ENCODE peak calls at places on chromosome 22, in four cellular contexts. One of them, this sample, is unnamed.

GRCh38 chr22:20298803-20299735 is 20.8 kb downstream of the DGCR6L start:
- DNase-seq in testis: peak
- DNase-seq in breast epithelium: peak
- DNase-seq in body of pancreas: peak
- DNase-seq in this sample: peak

GRCh38 chr22:20781272-20781990 is 7.5 kb downstream of the SERPIND1 start:
- DNase-seq in testis: no peak
- DNase-seq in breast epithelium: no peak
- DNase-seq in body of pancreas: no peak
- DNase-seq in this sample: no peak

GRCh38 chr22:23570681-23571080 is 9.4 kb downstream of the IGLL1 start:
- DNase-seq in testis: no peak
- DNase-seq in breast epithelium: no peak
- DNase-seq in body of pancreas: no peak
- DNase-seq in this sample: no peak

GRCh38 chr22:47622541-47622940 is 860.1 kb downstream of the TBC1D22A start:
- DNase-seq in testis: no peak
- DNase-seq in breast epithelium: no peak
- DNase-seq in body of pancreas: no peak
- DNase-seq in this sample: no peak

GRCh38 chr22:28381427-28382167 is 298.0 kb downstream of the TTC28 start:
- DNase-seq in testis: no peak
- DNase-seq in breast epithelium: no peak
- DNase-seq in body of pancreas: no peak
- DNase-seq in this sample: no peak

GRCh38 chr22:38028344-38029130 is 28.7 kb upstream of the PICK1 start:
- DNase-seq in testis: no peak
- DNase-seq in breast epithelium: no peak
- DNase-seq in body of pancreas: no peak
- DNase-seq in this sample: no peak

GRCh38 chr22:17888855-17889254 is 114.6 kb upstream of the BID start:
- DNase-seq in testis: no peak
- DNase-seq in breast epithelium: no peak
- DNase-seq in body of pancreas: no peak
- DNase-seq in this sample: no peak

GRCh38 chr22:23380230-23380573 is 199.9 kb downstream of the IGLL1 start:
- DNase-seq in testis: no peak
- DNase-seq in breast epithelium: no peak
- DNase-seq in body of pancreas: no peak
- DNase-seq in this sample: no peak

GRCh38 chr22:20808844-20809243 is 34.9 kb downstream of the SERPIND1 start:
- DNase-seq in testis: no peak
- DNase-seq in breast epithelium: no peak
- DNase-seq in body of pancreas: no peak
- DNase-seq in this sample: no peak

GRCh38 chr22:50729391-50730012 is 8.5 kb upstream of the ACR start:
- DNase-seq in testis: no peak
- DNase-seq in breast epithelium: no peak
- DNase-seq in body of pancreas: no peak
- DNase-seq in this sample: no peak

GRCh38 chr22:20569059-20570058 is 61.9 kb downstream of the MED15 start:
- DNase-seq in testis: peak
- DNase-seq in breast epithelium: peak
- DNase-seq in body of pancreas: peak
- DNase-seq in this sample: no peak

GRCh38 chr22:50698546-50698945 is 25.9 kb downstream of the SHANK3 start:
- DNase-seq in testis: no peak
- DNase-seq in breast epithelium: no peak
- DNase-seq in body of pancreas: peak
- DNase-seq in this sample: no peak

GRCh38 chr22:23177197-23177596 is 3.1 kb upstream of the BCR start:
- DNase-seq in testis: no peak
- DNase-seq in breast epithelium: no peak
- DNase-seq in body of pancreas: no peak
- DNase-seq in this sample: no peak

GRCh38 chr22:28799125-28799833 is 1.1 kb downstream of the XBP1 start:
- DNase-seq in testis: peak
- DNase-seq in breast epithelium: peak
- DNase-seq in body of pancreas: peak
- DNase-seq in this sample: no peak

GRCh38 chr22:24089951-24090350 is 78.8 kb downstream of the CABIN1 start:
- DNase-seq in testis: no peak
- DNase-seq in breast epithelium: no peak
- DNase-seq in body of pancreas: no peak
- DNase-seq in this sample: no peak

GRCh38 chr22:48686694-48687302 is 1140.9 kb downstream of the BRD1 start:
- DNase-seq in testis: no peak
- DNase-seq in breast epithelium: no peak
- DNase-seq in body of pancreas: no peak
- DNase-seq in this sample: no peak

GRCh38 chr22:49103314-49104052 is 724.2 kb downstream of the BRD1 start:
- DNase-seq in testis: no peak
- DNase-seq in breast epithelium: no peak
- DNase-seq in body of pancreas: no peak
- DNase-seq in this sample: no peak

GRCh38 chr22:32395107-32395506 is 16.9 kb downstream of the RTCB start:
- DNase-seq in testis: no peak
- DNase-seq in breast epithelium: no peak
- DNase-seq in body of pancreas: no peak
- DNase-seq in this sample: no peak

GRCh38 chr22:49368976-49369725 is 458.5 kb downstream of the BRD1 start:
- DNase-seq in testis: no peak
- DNase-seq in breast epithelium: no peak
- DNase-seq in body of pancreas: no peak
- DNase-seq in this sample: no peak

GRCh38 chr22:19937616-19938473 is 3.7 kb upstream of the COMT start:
- DNase-seq in testis: no peak
- DNase-seq in breast epithelium: no peak
- DNase-seq in body of pancreas: peak
- DNase-seq in this sample: no peak

GRCh38 chr22:38455530-38456271 is 702 bp upstream of the KCNJ4 start:
- DNase-seq in testis: peak
- DNase-seq in breast epithelium: no peak
- DNase-seq in body of pancreas: peak
- DNase-seq in this sample: no peak

GRCh38 chr22:26769663-26770062 is 112.3 kb downstream of the MIAT start:
- DNase-seq in testis: no peak
- DNase-seq in breast epithelium: no peak
- DNase-seq in body of pancreas: no peak
- DNase-seq in this sample: no peak

GRCh38 chr22:32897400-32897799 is 95.9 kb downstream of the TIMP3 start:
- DNase-seq in testis: no peak
- DNase-seq in breast epithelium: no peak
- DNase-seq in body of pancreas: no peak
- DNase-seq in this sample: no peak

GRCh38 chr22:38029901-38030300 is 27.3 kb upstream of the PICK1 start:
- DNase-seq in testis: no peak
- DNase-seq in breast epithelium: no peak
- DNase-seq in body of pancreas: no peak
- DNase-seq in this sample: no peak

GRCh38 chr22:26273011-26273675 is 103.9 kb downstream of the SEZ6L start:
- DNase-seq in testis: no peak
- DNase-seq in breast epithelium: no peak
- DNase-seq in body of pancreas: no peak
- DNase-seq in this sample: no peak

GRCh38 chr22:30247974-30248373 is 1.4 kb upstream of the LIF start:
- DNase-seq in testis: no peak
- DNase-seq in breast epithelium: no peak
- DNase-seq in body of pancreas: no peak
- DNase-seq in this sample: no peak

GRCh38 chr22:30246962-30247376 is 410 bp upstream of the LIF start:
- DNase-seq in testis: no peak
- DNase-seq in breast epithelium: no peak
- DNase-seq in body of pancreas: no peak
- DNase-seq in this sample: no peak

GRCh38 chr22:30245181-30245984 is 1.2 kb downstream of the LIF start:
- DNase-seq in testis: no peak
- DNase-seq in breast epithelium: no peak
- DNase-seq in body of pancreas: no peak
- DNase-seq in this sample: no peak

GRCh38 chr22:30247561-30247960 is 1.0 kb upstream of the LIF start:
- DNase-seq in testis: no peak
- DNase-seq in breast epithelium: no peak
- DNase-seq in body of pancreas: no peak
- DNase-seq in this sample: no peak

DNA sequence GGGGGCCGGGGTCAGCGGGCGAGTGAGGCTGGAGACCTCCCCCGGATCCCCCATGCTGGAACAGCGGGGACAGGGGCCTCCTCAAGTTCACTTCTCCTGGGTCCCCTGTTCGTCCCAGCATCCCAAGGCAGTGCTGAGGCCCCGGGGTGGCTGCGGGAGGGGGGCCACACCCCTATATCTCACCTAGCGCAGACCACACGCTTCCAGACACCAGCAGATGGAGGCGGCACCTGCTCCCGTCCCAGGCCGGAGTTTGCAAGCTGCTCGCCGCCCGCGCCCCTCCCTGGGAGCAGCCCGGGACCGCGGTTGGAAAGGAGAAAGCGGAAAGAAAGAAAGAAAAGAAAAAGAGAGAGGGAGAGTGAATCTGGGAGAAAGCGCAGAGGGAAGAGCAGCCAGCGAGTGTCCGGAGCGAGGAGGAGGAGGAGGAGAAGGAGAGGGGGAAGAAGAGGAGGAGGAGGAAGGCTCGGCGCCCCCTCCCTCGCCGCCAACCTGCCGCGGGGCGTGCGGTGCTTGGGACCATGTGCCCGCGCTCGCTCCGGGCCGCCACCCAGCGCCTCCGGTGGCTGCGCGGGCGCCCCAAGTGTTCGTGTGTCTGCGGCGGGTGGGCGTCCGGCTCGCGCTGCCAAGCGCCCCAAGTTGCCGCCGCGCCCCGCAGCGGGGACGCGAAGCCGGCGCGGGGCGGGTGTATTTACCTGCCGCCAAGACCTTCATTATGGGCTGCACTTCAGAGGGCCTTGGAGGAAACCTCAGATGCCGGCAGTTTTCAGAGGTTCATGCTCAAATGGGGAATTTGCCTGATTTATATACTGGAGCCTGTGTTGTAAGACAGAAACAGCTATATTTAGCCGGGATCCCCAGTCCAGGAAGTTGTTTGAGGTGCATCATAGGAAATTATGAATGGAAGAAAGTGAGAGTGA is at the start of gene LIF:
- DNase-seq in testis: peak
- DNase-seq in breast epithelium: no peak
- DNase-seq in body of pancreas: peak
- DNase-seq in this sample: no peak
- TF ChIP-seq POLR2A in testis: no peak
- TF ChIP-seq POLR2A in breast epithelium: no peak
- TF ChIP-seq POLR2A in body of pancreas: no peak
- TF ChIP-seq POLR2A in this sample: no peak

GRCh38 chr22:39966522-39966921 is 6.3 kb downstream of the TMA7B start:
- DNase-seq in testis: no peak
- DNase-seq in breast epithelium: no peak
- DNase-seq in body of pancreas: no peak
- DNase-seq in this sample: no peak
- TF ChIP-seq POLR2A in testis: no peak
- TF ChIP-seq POLR2A in breast epithelium: no peak
- TF ChIP-seq POLR2A in body of pancreas: no peak
- TF ChIP-seq POLR2A in this sample: no peak

GRCh38 chr22:36367479-36367878 is 20.3 kb downstream of the MYH9 start:
- DNase-seq in testis: peak
- DNase-seq in breast epithelium: peak
- DNase-seq in body of pancreas: peak
- DNase-seq in this sample: no peak

GRCh38 chr22:36371920-36372319 is 15.8 kb downstream of the MYH9 start:
- DNase-seq in testis: no peak
- DNase-seq in breast epithelium: no peak
- DNase-seq in body of pancreas: no peak
- DNase-seq in this sample: no peak

GRCh38 chr22:36368359-36368983 is 19.3 kb downstream of the MYH9 start:
- DNase-seq in testis: no peak
- DNase-seq in breast epithelium: peak
- DNase-seq in body of pancreas: no peak
- DNase-seq in this sample: no peak

GRCh38 chr22:36369004-36369921 is 18.5 kb downstream of the MYH9 start:
- DNase-seq in testis: no peak
- DNase-seq in breast epithelium: peak
- DNase-seq in body of pancreas: no peak
- DNase-seq in this sample: no peak

DNA sequence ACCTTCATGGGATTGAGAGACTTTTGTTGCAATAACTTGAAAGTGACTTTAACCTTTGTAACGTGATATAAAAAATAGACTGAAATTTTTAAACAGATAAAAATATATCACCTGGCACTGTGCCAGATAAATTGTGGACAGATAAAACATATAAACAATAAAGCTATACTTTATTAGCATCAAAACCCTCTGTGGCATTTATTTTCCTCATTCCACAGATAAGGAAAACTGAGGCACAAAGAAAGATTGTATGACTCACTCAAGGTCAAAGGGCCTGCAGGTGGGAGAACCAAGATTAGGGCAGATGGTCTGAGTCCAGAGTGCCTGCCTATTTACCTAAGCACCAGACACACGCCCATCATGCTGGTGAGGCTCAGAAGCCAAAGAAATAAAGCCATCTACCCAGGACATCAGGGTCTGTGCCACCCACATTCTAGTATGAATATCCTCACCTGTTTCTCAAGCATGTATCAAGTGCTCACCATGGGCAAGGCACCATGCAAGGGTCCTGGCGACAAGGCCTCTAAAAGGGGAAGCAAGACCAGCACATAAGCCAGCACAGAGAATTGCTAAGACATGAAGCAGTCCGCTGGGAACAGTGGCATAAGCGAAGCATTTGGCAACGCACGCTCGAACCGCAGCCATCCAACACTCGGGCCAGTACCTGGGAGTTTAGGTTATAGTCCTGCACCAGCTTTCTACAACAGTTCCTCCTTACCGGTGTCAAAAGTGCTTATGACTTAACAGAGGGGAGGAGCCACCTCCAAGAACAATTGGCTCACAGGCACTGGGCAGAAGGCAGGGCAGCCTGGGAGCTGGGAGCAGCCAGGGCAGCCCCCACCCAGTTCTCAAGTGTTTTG is 17.6 kb downstream of the MYH9 start:
- DNase-seq in testis: peak
- DNase-seq in breast epithelium: peak
- DNase-seq in body of pancreas: peak
- DNase-seq in this sample: no peak
- TF ChIP-seq POLR2A in testis: no peak
- TF ChIP-seq POLR2A in breast epithelium: no peak
- TF ChIP-seq POLR2A in body of pancreas: peak
- TF ChIP-seq POLR2A in this sample: no peak

DNA sequence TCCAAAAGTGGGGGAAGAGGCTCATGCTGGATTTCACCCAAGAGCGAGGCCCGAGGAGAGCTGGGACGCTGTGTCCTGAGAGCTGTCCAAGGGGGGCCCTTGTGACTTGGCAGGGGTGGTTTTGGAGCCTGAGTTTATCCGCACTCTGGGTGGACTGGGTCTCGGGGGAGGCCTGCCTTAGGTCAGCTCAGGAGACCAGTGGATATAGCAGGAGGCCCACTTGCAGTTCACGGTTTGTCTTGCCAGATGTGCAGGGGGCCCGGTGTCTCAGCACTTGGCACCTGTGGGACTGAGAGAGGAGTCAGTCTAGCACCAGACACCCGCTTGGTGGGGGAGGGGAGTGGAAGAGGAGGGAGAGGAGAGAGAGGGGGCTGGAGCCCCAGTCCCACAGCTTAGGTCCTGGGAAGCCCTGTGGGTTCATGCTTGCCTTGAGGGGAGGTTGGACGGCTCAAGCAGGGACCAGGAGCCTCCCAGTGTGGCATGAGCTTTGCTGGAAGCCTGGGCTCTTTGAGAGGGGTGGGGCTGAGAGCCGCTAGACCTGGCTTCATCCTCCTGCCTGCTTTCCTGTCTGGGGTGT is 33.4 kb downstream of the PARVB start:
- DNase-seq in testis: peak
- DNase-seq in breast epithelium: peak
- DNase-seq in body of pancreas: peak
- DNase-seq in this sample: no peak
- TF ChIP-seq POLR2A in testis: no peak
- TF ChIP-seq POLR2A in breast epithelium: no peak
- TF ChIP-seq POLR2A in body of pancreas: no peak
- TF ChIP-seq POLR2A in this sample: no peak